ENCODE peak calls at places on chromosomes 5 and 9, in seven cellular contexts. E is HCT116; C is astrocyte; U is NT2/D1; T is fibroblast of lung; L is osteoblast; K is naive thymus-derived CD4-positive, alpha-beta T cell. S is an unnamed sample.

GRCh38 chr9:96674914-96675538 is 19.9 kb upstream of the PRXL2C start:
- DNase-seq in L (no peak), K (no peak), U (no peak), E (peak; percentile 81), C (peak; percentile 68), T (peak; percentile 77), S (no peak)

GRCh38 chr5:161273410-161273809 is 273.1 kb downstream of the GABRB2 start:
- DNase-seq in L (peak; percentile 35), E (no peak), T (no peak), K (no peak), U (no peak), C (no peak), S (no peak)

GRCh38 chr5:78600656-78601452 is 47.7 kb downstream of the LHFPL2 start:
- DNase-seq in K (no peak), T (peak; percentile 47), C (peak; percentile 84), L (no peak), U (no peak), E (no peak), S (no peak)

GRCh38 chr9:19998153-19998552 is 209.3 kb upstream of the SLC24A2 start:
- DNase-seq in U (no peak), L (no peak), T (peak; percentile 19), E (peak; percentile 12), K (no peak), C (peak; percentile 13), S (no peak)

GRCh38 chr5:170421822-170422221 is 32.7 kb upstream of the KCNMB1 start:
- DNase-seq in K (no peak), T (no peak), E (no peak), C (no peak), U (no peak), L (no peak), S (no peak)

GRCh38 chr5:61805101-61805500 is 473.0 kb downstream of the ZSWIM6 start:
- DNase-seq in C (peak; percentile 88), E (no peak), U (no peak), T (peak; percentile 68), L (peak; percentile 65), K (no peak), S (no peak)

GRCh38 chr9:33623658-33624586 is 99.9 kb downstream of the ANKRD18B start:
- DNase-seq in T (peak; percentile 72), E (peak; percentile 81), U (peak; percentile 77), K (peak; percentile 72), C (peak; percentile 33), L (peak; percentile 88), S (peak; percentile 90)

GRCh38 chr5:114311943-114312342 is 49.9 kb upstream of the KCNN2 start:
- DNase-seq in U (peak; percentile 50), T (no peak), K (no peak), E (no peak), C (no peak), L (no peak), S (peak; percentile 45)

GRCh38 chr5:176817864-176818377 is 7.6 kb downstream of the UNC5A start:
- DNase-seq in K (no peak), L (peak; percentile 91), T (no peak), C (no peak), U (peak; percentile 40), E (no peak), S (peak; percentile 94)

DNA sequence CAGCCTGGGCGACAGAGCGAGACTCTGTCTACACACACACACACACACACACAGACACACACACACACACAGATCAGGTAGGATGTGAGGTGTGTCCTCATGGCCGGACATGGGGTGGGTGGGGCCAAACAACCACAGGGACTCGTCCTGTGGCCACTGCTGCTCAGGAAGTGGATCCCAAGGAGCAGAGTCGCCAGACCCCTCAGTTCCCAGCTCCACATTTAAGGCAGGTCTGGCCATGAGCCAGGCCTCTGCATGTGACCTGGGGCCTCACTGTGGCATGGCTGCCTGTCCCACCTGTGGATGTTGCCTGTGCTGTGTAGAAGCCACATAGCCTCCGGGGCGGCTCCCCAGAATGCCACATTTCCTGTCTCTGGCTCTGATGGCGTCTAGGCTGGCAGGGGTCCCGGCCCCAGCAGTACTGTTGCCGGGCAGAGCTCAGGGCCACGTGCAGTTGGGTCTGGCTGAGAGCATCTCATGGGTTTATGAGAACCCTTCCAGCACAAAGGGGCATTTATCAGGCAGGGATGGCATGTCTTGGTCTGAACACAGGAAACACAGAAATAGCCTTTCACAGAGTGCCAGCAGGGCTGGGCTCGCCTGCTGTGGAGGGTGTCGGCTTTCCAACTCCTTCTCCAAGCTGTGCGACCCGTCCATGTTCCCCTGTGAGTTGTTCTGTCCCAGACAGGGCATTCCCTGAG is 9.9 kb upstream of the NINJ1 start:
- DNase-seq in K (peak; percentile 81), L (peak; percentile 69), C (no peak), E (no peak), U (no peak), T (no peak), S (peak; percentile 62)
- H3K4me3 ChIP-seq in K (peak overlapping the region; percentile 31), L (no peak overlapping the region), C (no peak overlapping the region), E (no peak overlapping the region), U (no peak overlapping the region), T (no peak overlapping the region), S (no peak overlapping the region)

DNA sequence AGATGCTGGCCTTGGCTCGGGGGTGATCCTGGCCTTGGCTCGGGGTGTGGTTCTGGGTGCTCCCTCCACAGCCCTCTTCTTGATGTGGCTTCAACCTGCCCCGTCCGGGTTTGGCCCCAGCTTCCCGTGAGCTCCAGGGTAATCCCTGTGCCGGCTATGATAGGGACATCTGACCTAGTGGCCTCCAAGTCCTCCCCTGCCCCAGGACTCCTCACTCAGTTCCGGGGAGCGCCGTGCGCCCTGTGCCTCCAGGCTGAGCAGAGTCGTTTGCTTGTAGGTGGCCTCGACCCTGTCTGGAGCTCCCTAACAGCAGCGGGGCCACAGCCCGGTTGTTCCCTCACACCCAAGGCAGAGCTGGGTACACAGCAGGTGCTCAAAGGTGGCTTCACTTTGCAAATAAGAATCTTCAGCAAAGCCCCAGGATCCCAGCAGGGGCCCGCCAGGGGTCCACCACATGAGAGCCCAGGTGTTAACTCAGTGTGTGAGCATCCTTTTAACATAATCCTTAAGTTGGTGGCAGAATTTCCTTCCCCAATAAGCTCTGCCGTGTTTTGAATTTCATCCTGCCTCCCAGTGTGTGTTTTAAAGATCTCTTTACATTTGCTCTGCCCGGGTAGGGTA is 32.3 kb upstream of the CEP72 start:
- DNase-seq in K (no peak), C (no peak), E (no peak), U (no peak), T (no peak), L (no peak), S (no peak)
- H3K27me3 ChIP-seq in K (peaks cover 6% of the 10 kb centered on the region), C (peaks cover 30% of the 10 kb centered on the region), E (peaks cover 15% of the 10 kb centered on the region), U (no peaks in the 10 kb centered on the region), T (peaks cover 6% of the 10 kb centered on the region), L (peaks cover 55% of the 10 kb centered on the region), S (no peaks in the 10 kb centered on the region)

DNA sequence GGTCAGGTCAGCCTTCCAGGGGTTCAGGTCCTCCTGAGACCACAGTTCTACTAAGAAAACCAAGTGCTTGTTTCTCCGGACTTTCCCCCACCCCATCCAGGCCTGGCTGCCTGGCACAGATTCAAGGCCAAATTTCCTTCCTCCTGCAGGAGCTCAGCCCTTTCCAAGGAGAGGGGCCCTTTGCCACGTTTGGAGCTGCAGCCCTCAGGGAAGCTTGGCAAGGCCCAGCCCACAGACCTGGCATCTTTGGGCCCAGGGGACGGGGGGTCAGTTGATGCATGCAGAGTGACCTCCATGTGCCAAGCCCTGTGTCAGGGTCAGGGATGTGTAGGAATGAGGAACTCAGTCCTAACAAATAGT is 68.4 kb upstream of the GGTA1 start:
- DNase-seq in K (no peak), T (no peak), U (no peak), L (no peak), C (no peak), E (no peak), S (peak; percentile 28)
- H3K4me3 ChIP-seq in K (no peak overlapping the region), T (peak overlapping the region; percentile 58), U (no peak overlapping the region), L (no peak overlapping the region), C (no peak overlapping the region), E (no peak overlapping the region), S (no peak overlapping the region)

GRCh38 chr9:105319514-105319863 is 75.0 kb downstream of the SLC44A1 start:
- DNase-seq in K (no peak), U (no peak), L (no peak), C (no peak), E (no peak), T (no peak), S (no peak)
- H3K27me3 ChIP-seq in K (no peaks in the 10 kb centered on the region), U (no peaks in the 10 kb centered on the region), L (no peaks in the 10 kb centered on the region), C (no peaks in the 10 kb centered on the region), E (no peaks in the 10 kb centered on the region), T (no peaks in the 10 kb centered on the region), S (no peaks in the 10 kb centered on the region)

GRCh38 chr9:18566125-18566524 is 92.2 kb downstream of the ADAMTSL1 start:
- DNase-seq in C (peak; percentile 93), L (peak; percentile 35), E (no peak), U (no peak), K (no peak), T (peak; percentile 76), S (no peak)
- H3K4me3 ChIP-seq in C (no peak overlapping the region), L (no peak overlapping the region), E (no peak overlapping the region), U (no peak overlapping the region), K (no peak overlapping the region), T (no peak overlapping the region), S (no peak overlapping the region)

DNA sequence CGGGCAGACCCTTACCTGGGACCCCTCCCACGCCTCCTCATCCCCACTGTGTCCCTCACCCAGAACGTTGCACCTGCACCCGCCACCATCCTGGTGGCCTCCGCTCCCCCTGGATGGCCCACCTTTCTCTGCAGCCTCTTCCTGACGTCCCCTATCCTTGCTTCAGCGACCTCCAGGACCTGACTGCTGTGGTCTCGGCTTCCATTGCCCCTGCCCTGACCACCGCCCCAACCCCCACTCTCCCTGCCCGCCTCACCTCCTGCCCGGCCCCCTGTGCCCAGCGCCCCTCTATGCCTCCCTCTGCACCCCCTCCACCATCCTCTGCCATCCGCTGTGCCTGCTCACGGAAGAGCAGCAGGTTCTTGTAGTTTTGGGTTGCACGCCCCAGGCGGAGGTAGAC is 2.2 kb downstream of the LCN10 start:
- DNase-seq in L (peak; percentile 86), C (no peak), K (no peak), U (no peak), T (no peak), E (no peak), S (no peak)
- H3K27me3 ChIP-seq in L (peaks cover 37% of the 10 kb centered on the region), C (peaks cover 19% of the 10 kb centered on the region), K (no peaks in the 10 kb centered on the region), U (peaks cover 4% of the 10 kb centered on the region), T (peaks cover 26% of the 10 kb centered on the region), E (no peaks in the 10 kb centered on the region), S (no peaks in the 10 kb centered on the region)

GRCh38 chr9:107868166-107868565 is 378.6 kb upstream of the KLF4 start:
- DNase-seq in C (no peak), U (no peak), T (no peak), E (no peak), L (no peak), K (no peak), S (no peak)
- H3K4me3 ChIP-seq in C (no peak overlapping the region), U (no peak overlapping the region), T (no peak overlapping the region), E (no peak overlapping the region), L (no peak overlapping the region), K (no peak overlapping the region), S (no peak overlapping the region)

GRCh38 chr9:135106551-135107270 is 19.2 kb downstream of the OLFM1 start:
- DNase-seq in C (no peak), T (no peak), E (no peak), K (no peak), L (no peak), U (no peak), S (peak; percentile 55)
- H3K27me3 ChIP-seq in C (no peaks in the 10 kb centered on the region), T (no peaks in the 10 kb centered on the region), E (peaks cover 15% of the 10 kb centered on the region), K (no peaks in the 10 kb centered on the region), L (no peaks in the 10 kb centered on the region), U (no peaks in the 10 kb centered on the region), S (no peaks in the 10 kb centered on the region)